ENCODE peak calls at places on chromosome 4, in nine cellular contexts. One of them, this sample, is unnamed. For H3K4me1, the result is how much of the 10 kb centered on the place peaks cover.

GRCh38 chr4:137531121-137531520 is 1.2 kb downstream of the PCDH18 start:
- DNase-seq in prostate gland: no peak
- DNase-seq in fibroblast of lung: peak
- DNase-seq in left ventricle myocardium inferior: no peak
- DNase-seq in osteoblast: no peak
- DNase-seq in sigmoid colon: no peak
- DNase-seq in suprapubic skin: no peak
- DNase-seq in testis: peak
- DNase-seq in colonic mucosa: no peak
- DNase-seq in this sample: peak

GRCh38 chr4:107468812-107469211 is 251.2 kb downstream of the PAPSS1 start:
- DNase-seq in osteoblast: no peak
- DNase-seq in left ventricle myocardium inferior: no peak
- DNase-seq in suprapubic skin: no peak
- DNase-seq in colonic mucosa: no peak
- DNase-seq in testis: no peak
- DNase-seq in prostate gland: no peak
- DNase-seq in sigmoid colon: no peak
- DNase-seq in fibroblast of lung: no peak
- DNase-seq in this sample: no peak

GRCh38 chr4:74095482-74095881 is 3.5 kb downstream of the CXCL2 start:
- DNase-seq in testis: no peak
- DNase-seq in suprapubic skin: no peak
- DNase-seq in colonic mucosa: no peak
- DNase-seq in left ventricle myocardium inferior: no peak
- DNase-seq in prostate gland: no peak
- DNase-seq in osteoblast: no peak
- DNase-seq in sigmoid colon: no peak
- DNase-seq in fibroblast of lung: no peak
- DNase-seq in this sample: no peak

GRCh38 chr4:81502561-81502960 is 30.9 kb upstream of the RASGEF1B start:
- DNase-seq in sigmoid colon: no peak
- DNase-seq in prostate gland: no peak
- DNase-seq in fibroblast of lung: no peak
- DNase-seq in suprapubic skin: no peak
- DNase-seq in left ventricle myocardium inferior: no peak
- DNase-seq in colonic mucosa: no peak
- DNase-seq in osteoblast: no peak
- DNase-seq in testis: no peak
- DNase-seq in this sample: no peak

GRCh38 chr4:54683616-54684346 is 26.0 kb downstream of the KIT start:
- DNase-seq in testis: no peak
- DNase-seq in prostate gland: no peak
- DNase-seq in left ventricle myocardium inferior: no peak
- DNase-seq in sigmoid colon: no peak
- DNase-seq in fibroblast of lung: peak
- DNase-seq in colonic mucosa: no peak
- DNase-seq in osteoblast: no peak
- DNase-seq in suprapubic skin: no peak
- DNase-seq in this sample: peak

GRCh38 chr4:151000747-151001429 is 14.2 kb downstream of the LRBA start:
- DNase-seq in osteoblast: no peak
- DNase-seq in testis: no peak
- DNase-seq in fibroblast of lung: no peak
- DNase-seq in left ventricle myocardium inferior: no peak
- DNase-seq in prostate gland: no peak
- DNase-seq in sigmoid colon: no peak
- DNase-seq in colonic mucosa: no peak
- DNase-seq in suprapubic skin: no peak
- DNase-seq in this sample: no peak

GRCh38 chr4:4502694-4503311 is 39.0 kb downstream of the STX18 start:
- DNase-seq in prostate gland: no peak
- DNase-seq in left ventricle myocardium inferior: no peak
- DNase-seq in colonic mucosa: no peak
- DNase-seq in osteoblast: peak
- DNase-seq in sigmoid colon: no peak
- DNase-seq in testis: no peak
- DNase-seq in fibroblast of lung: peak
- DNase-seq in suprapubic skin: no peak
- DNase-seq in this sample: no peak

GRCh38 chr4:68342139-68342538 is 7.8 kb downstream of the YTHDC1 start:
- DNase-seq in fibroblast of lung: peak
- DNase-seq in osteoblast: no peak
- DNase-seq in left ventricle myocardium inferior: no peak
- DNase-seq in colonic mucosa: no peak
- DNase-seq in suprapubic skin: no peak
- DNase-seq in sigmoid colon: no peak
- DNase-seq in prostate gland: no peak
- DNase-seq in testis: no peak
- DNase-seq in this sample: no peak

DNA sequence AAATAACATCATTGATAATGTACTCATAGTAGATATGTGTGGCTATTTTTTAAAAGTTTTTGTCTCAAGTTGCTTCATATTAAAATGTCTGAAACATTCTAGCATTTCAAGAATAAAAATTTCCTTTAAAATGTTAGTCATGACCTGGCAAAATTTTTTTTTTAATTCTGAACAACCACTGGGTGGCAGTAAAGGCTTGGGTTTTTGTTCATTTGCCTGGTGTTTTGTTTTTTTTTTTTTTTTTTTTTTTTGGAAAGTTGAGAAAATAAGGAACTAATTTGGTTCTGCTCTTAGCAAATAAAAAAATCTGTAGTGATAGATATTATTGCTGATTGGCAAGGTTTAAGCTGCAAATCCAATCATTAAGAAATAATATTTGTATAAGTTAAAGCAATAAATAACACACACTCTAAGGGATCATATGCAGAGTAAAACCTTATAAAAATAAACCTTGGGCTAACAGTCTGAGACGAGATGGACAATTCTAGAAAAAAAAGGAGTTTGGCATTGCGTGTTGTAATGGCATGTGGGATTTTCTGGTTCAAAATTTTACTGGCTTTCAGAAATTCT is 81.4 kb downstream of the CEP44 start:
- DNase-seq in colonic mucosa: no peak
- DNase-seq in prostate gland: no peak
- DNase-seq in fibroblast of lung: peak
- DNase-seq in suprapubic skin: no peak
- DNase-seq in left ventricle myocardium inferior: no peak
- DNase-seq in sigmoid colon: no peak
- DNase-seq in osteoblast: peak
- DNase-seq in testis: no peak
- DNase-seq in this sample: peak
- TF ChIP-seq CTCF in colonic mucosa: no peak
- TF ChIP-seq CTCF in prostate gland: peak
- TF ChIP-seq CTCF in fibroblast of lung: peak
- TF ChIP-seq CTCF in suprapubic skin: no peak
- TF ChIP-seq CTCF in left ventricle myocardium inferior: peak
- TF ChIP-seq CTCF in sigmoid colon: peak
- TF ChIP-seq CTCF in osteoblast: peak
- TF ChIP-seq CTCF in testis: no peak
- TF ChIP-seq CTCF in this sample: peak

DNA sequence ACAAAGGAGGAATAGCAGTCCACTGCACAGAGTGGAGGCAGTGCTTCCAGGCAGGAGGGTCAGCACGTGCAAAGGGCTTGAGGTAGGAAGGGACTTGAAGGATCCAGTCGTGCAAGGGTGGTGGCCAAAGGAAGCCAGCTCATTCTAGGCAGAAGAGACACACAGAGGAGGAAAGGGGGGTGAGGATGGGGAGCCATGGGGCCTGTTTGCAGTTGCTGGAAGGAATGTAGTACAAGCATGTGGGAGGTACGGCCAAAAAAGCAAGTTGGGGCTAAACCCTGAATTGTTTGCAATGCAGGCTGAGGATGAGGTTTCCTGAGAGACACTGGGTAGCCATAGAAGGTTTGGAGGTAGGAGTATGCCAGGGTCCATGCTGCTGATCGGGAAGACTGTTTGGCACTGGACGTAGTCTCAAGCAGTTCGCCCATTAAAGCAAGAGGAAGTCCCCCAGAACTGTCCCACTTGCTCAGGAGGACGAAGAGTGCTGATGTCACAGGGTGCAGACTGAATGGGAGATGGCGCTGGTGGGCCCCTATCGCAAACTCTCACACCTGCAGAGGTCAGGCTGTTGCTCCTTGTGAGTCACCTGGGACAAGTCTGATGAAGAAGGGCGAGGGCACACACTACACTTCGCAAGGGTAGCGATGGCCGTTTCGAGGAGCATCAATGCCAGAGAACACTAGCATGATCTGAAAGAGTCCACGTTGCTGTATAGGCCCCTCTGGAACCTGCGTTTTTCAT is 9.1 kb upstream of the MAN2B2 start:
- DNase-seq in osteoblast: peak
- DNase-seq in prostate gland: peak
- DNase-seq in testis: no peak
- DNase-seq in fibroblast of lung: no peak
- DNase-seq in left ventricle myocardium inferior: no peak
- DNase-seq in suprapubic skin: no peak
- DNase-seq in colonic mucosa: no peak
- DNase-seq in sigmoid colon: no peak
- DNase-seq in this sample: no peak
- H3K4me1 ChIP-seq in osteoblast: under half
- H3K4me1 ChIP-seq in prostate gland: under half
- H3K4me1 ChIP-seq in testis: under half
- H3K4me1 ChIP-seq in fibroblast of lung: under half
- H3K4me1 ChIP-seq in left ventricle myocardium inferior: under half
- H3K4me1 ChIP-seq in suprapubic skin: under half
- H3K4me1 ChIP-seq in colonic mucosa: under half
- H3K4me1 ChIP-seq in sigmoid colon: under half
- H3K4me1 ChIP-seq in this sample: under half

GRCh38 chr4:157572291-157572690 is 351.8 kb downstream of the GRIA2 start:
- DNase-seq in colonic mucosa: no peak
- DNase-seq in osteoblast: no peak
- DNase-seq in prostate gland: no peak
- DNase-seq in testis: no peak
- DNase-seq in sigmoid colon: no peak
- DNase-seq in left ventricle myocardium inferior: no peak
- DNase-seq in suprapubic skin: no peak
- DNase-seq in fibroblast of lung: no peak
- DNase-seq in this sample: no peak
- TF ChIP-seq CTCF in colonic mucosa: no peak
- TF ChIP-seq CTCF in osteoblast: no peak
- TF ChIP-seq CTCF in prostate gland: no peak
- TF ChIP-seq CTCF in testis: no peak
- TF ChIP-seq CTCF in sigmoid colon: no peak
- TF ChIP-seq CTCF in left ventricle myocardium inferior: no peak
- TF ChIP-seq CTCF in suprapubic skin: no peak
- TF ChIP-seq CTCF in fibroblast of lung: no peak
- TF ChIP-seq CTCF in this sample: no peak

DNA sequence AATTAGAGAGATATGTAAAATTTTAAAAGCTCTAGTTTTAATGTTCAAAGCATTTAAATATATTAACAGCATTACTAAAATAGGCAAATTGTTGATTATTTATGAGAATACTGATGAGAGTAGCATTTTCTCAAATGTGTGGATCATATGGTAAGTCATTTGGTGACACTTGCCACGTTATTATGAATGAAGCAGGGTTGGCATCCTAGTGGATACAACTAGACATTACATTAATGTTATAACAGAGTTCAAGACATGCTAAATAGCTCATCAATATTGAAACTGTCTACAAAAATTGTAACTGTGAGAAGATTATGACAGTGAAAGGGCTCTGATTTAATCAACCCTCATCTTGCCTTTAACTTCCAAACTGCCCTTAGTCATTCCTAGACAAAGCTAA is 171.1 kb downstream of the PDGFC start:
- DNase-seq in fibroblast of lung: no peak
- DNase-seq in colonic mucosa: no peak
- DNase-seq in testis: no peak
- DNase-seq in osteoblast: no peak
- DNase-seq in prostate gland: no peak
- DNase-seq in left ventricle myocardium inferior: no peak
- DNase-seq in suprapubic skin: no peak
- DNase-seq in sigmoid colon: no peak
- DNase-seq in this sample: no peak
- H3K4me1 ChIP-seq in fibroblast of lung: under half
- H3K4me1 ChIP-seq in colonic mucosa: under half
- H3K4me1 ChIP-seq in testis: under half
- H3K4me1 ChIP-seq in osteoblast: under half
- H3K4me1 ChIP-seq in prostate gland: under half
- H3K4me1 ChIP-seq in left ventricle myocardium inferior: under half
- H3K4me1 ChIP-seq in suprapubic skin: under half
- H3K4me1 ChIP-seq in sigmoid colon: under half
- H3K4me1 ChIP-seq in this sample: under half

GRCh38 chr4:156109943-156110925 is 156.6 kb upstream of the CTSO start:
- DNase-seq in fibroblast of lung: no peak
- DNase-seq in sigmoid colon: peak
- DNase-seq in testis: no peak
- DNase-seq in colonic mucosa: no peak
- DNase-seq in left ventricle myocardium inferior: no peak
- DNase-seq in prostate gland: peak
- DNase-seq in suprapubic skin: no peak
- DNase-seq in osteoblast: peak
- DNase-seq in this sample: peak
- TF ChIP-seq CTCF in fibroblast of lung: no peak
- TF ChIP-seq CTCF in sigmoid colon: no peak
- TF ChIP-seq CTCF in testis: no peak
- TF ChIP-seq CTCF in colonic mucosa: no peak
- TF ChIP-seq CTCF in left ventricle myocardium inferior: no peak
- TF ChIP-seq CTCF in prostate gland: no peak
- TF ChIP-seq CTCF in suprapubic skin: no peak
- TF ChIP-seq CTCF in osteoblast: peak
- TF ChIP-seq CTCF in this sample: peak

DNA sequence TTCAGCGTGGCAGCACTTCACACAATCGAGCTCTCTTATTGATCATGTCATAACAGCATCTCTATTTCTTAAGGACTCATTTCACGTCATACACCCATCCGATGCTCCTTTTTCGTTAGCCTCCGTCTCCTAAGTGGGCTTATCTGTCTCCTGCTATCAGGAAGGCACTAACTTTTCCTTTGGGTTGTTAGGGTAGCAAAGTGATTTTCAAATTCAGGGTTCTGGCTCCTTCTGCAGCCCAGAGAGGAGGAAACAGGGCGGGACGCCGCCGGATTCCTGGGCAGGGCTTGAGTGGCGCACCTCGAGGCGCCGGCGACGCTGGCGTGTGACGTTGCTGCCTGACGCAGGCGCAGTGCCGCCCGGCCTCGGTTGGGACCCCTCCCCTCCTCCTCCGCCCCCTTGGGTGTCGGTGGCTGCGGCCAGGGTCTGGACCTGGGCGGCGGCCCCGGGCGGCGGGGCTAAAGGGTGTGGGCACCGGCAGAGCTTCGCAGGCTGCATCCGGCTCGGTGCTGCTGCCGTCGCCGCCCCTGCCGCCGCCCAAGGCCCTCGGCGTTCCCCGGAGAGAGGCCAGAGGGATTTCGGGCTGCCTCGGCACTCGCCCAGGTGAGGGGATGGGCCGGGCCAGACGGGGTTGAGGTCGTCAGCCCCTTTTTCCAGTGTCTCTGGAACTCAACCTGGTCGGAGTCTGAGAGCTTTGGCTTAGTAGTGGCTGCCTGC is at the start of gene BLTP1:
- DNase-seq in prostate gland: peak
- DNase-seq in colonic mucosa: peak
- DNase-seq in fibroblast of lung: peak
- DNase-seq in suprapubic skin: peak
- DNase-seq in testis: peak
- DNase-seq in osteoblast: peak
- DNase-seq in sigmoid colon: peak
- DNase-seq in left ventricle myocardium inferior: peak
- DNase-seq in this sample: peak
- H3K4me1 ChIP-seq in prostate gland: under half
- H3K4me1 ChIP-seq in colonic mucosa: under half
- H3K4me1 ChIP-seq in fibroblast of lung: under half
- H3K4me1 ChIP-seq in suprapubic skin: under half
- H3K4me1 ChIP-seq in testis: under half
- H3K4me1 ChIP-seq in osteoblast: under half
- H3K4me1 ChIP-seq in sigmoid colon: under half
- H3K4me1 ChIP-seq in left ventricle myocardium inferior: under half
- H3K4me1 ChIP-seq in this sample: under half

GRCh38 chr4:37802068-37802666 is 24.3 kb upstream of the PGM2 start:
- DNase-seq in fibroblast of lung: peak
- DNase-seq in sigmoid colon: no peak
- DNase-seq in suprapubic skin: no peak
- DNase-seq in prostate gland: peak
- DNase-seq in left ventricle myocardium inferior: peak
- DNase-seq in colonic mucosa: peak
- DNase-seq in osteoblast: peak
- DNase-seq in testis: peak
- DNase-seq in this sample: peak
- TF ChIP-seq CTCF in fibroblast of lung: peak
- TF ChIP-seq CTCF in sigmoid colon: no peak
- TF ChIP-seq CTCF in suprapubic skin: peak
- TF ChIP-seq CTCF in prostate gland: peak
- TF ChIP-seq CTCF in left ventricle myocardium inferior: peak
- TF ChIP-seq CTCF in colonic mucosa: peak
- TF ChIP-seq CTCF in osteoblast: peak
- TF ChIP-seq CTCF in testis: peak
- TF ChIP-seq CTCF in this sample: peak

This sample was measured in BE2C.